ENCODE peak calls at places on chromosomes 2 and 18, in eight cellular contexts. O is PC-9, R is neural progenitor cell, Y is lower lobe of right lung, U is GM13977, Z is upper lobe of right lung, Q is GM20000, N is ascending aorta. M is an unnamed sample.

GRCh38 chr2:54613794-54614257 is 109.6 kb upstream of the EML6 start:
- DNase-seq in U (no peak), O (peak; percentile 72), Q (no peak), N (no peak), Y (no peak), Z (no peak), R (no peak), M (no peak)

GRCh38 chr2:149261672-149262071 is 68.7 kb upstream of the LYPD6 start:
- DNase-seq in O (no peak), U (no peak), Y (no peak), Z (no peak), R (no peak), Q (no peak), N (no peak), M (no peak)

GRCh38 chr2:230942920-230943896 is 18.2 kb upstream of the GPR55 start:
- DNase-seq in N (no peak), Y (no peak), R (no peak), O (no peak), Q (peak; percentile 83), U (peak; percentile 81), Z (no peak), M (peak; percentile 86)

GRCh38 chr18:11955299-11956029 is 25.8 kb upstream of the IMPA2 start:
- DNase-seq in Q (no peak), O (peak; percentile 54), R (no peak), Y (peak; percentile 73), N (no peak), U (no peak), Z (peak; percentile 80), M (no peak)

GRCh38 chr18:46155652-46156051 is 51.5 kb downstream of the HAUS1 start:
- DNase-seq in U (no peak), Y (no peak), Z (no peak), R (no peak), N (no peak), Q (no peak), O (peak; percentile 99), M (peak; percentile 84)

GRCh38 chr2:124112966-124113365 is 87.9 kb downstream of the CNTNAP5 start:
- DNase-seq in Y (no peak), R (no peak), O (no peak), N (no peak), Q (no peak), Z (no peak), U (no peak), M (no peak)

GRCh38 chr2:238560234-238560633 is 133.5 kb downstream of the ASB1 start:
- DNase-seq in O (no peak), R (peak; percentile 56), Q (no peak), Y (peak; percentile 43), U (peak; percentile 7), N (no peak), Z (no peak), M (no peak)

GRCh38 chr2:111626037-111626861 is 257.7 kb downstream of the ANAPC1 start:
- DNase-seq in Q (no peak), U (no peak), N (no peak), O (peak; percentile 59), R (no peak), Z (no peak), Y (no peak), M (peak; percentile 45)

GRCh38 chr18:22841840-22842239 is 91.3 kb upstream of the RBBP8 start:
- DNase-seq in Y (no peak), N (no peak), Q (no peak), Z (no peak), R (no peak), O (no peak), U (no peak), M (no peak)

DNA sequence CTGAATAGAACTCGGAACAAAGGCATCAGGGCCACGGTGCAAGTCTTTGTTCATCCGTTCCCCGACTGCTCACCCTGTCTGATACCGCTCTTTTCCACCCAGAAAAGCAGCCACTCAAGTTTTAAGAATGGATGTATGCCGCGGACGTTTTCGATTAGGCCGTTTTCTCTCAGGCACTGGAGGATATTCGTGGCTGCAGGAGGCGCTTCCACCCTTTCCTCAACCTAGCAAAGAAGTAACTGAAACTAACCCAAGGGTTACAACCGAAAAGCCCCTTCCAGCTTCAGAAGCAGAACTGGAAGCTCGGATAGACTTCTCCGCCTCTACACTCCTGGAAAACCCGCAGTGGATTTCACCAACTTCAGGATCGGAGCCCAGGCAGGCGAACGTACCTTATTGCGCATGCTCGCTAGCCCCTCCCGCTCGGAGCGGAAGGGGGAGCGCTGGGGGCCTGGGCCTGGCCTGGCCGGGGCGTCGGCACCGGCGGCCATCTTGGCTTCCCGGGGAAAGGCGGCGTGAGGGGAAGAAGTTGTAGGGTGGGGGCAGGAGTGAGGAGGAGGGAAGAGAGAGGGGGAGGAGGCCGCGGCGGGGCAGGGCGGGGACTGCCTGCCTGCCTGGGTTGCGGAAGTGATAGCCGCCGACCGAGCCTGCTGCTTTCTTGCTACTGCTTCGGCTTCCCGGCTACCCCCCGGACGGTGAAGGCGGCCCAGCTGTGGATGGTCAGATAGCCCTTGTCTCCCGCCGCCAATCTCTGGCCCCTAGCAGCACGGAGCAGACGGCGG is at the start of gene ACTR3:
- DNase-seq in Z (peak; percentile 99), N (peak; percentile 99), R (peak; percentile 99), Q (peak; percentile 93), O (peak; percentile 94), Y (peak; percentile 98), U (peak; percentile 91), M (peak; percentile 98)
- TF ChIP-seq CTCF in Z (no peak), N (peak; percentile 2), R (no peak), Q (no peak), O (no peak), Y (no peak), U (peak; percentile 11), M (no peak)

GRCh38 chr2:106667478-106668077 is 180.4 kb downstream of the CD8B2 start:
- DNase-seq in Z (no peak), N (no peak), R (no peak), Q (no peak), O (no peak), U (no peak), Y (no peak), M (no peak)
- TF ChIP-seq CTCF in Z (no peak), N (no peak), R (no peak), Q (no peak), O (no peak), U (no peak), Y (no peak), M (no peak)

GRCh38 chr2:109225170-109225775 is 96.3 kb downstream of the SH3RF3 start:
- DNase-seq in Y (no peak), R (no peak), Z (no peak), U (no peak), N (peak; percentile 45), O (no peak), Q (no peak), M (no peak)

GRCh38 chr2:109222422-109222821 is 93.4 kb downstream of the SH3RF3 start:
- DNase-seq in U (no peak), N (no peak), O (no peak), R (no peak), Q (no peak), Z (peak; percentile 43), Y (no peak), M (no peak)

GRCh38 chr2:109223490-109223889 is 94.5 kb downstream of the SH3RF3 start:
- DNase-seq in Y (no peak), N (no peak), O (no peak), Q (no peak), R (no peak), U (no peak), Z (peak; percentile 36), M (no peak)

GRCh38 chr2:109226128-109226527 is 97.1 kb downstream of the SH3RF3 start:
- DNase-seq in Y (no peak), R (no peak), O (no peak), Q (no peak), Z (peak; percentile 52), U (no peak), N (peak; percentile 62), M (no peak)

GRCh38 chr2:109222825-109223471 is 93.9 kb downstream of the SH3RF3 start:
- DNase-seq in Y (no peak), O (no peak), Z (peak; percentile 59), U (no peak), R (peak; percentile 37), N (peak; percentile 31), Q (no peak), M (no peak)
- TF ChIP-seq CTCF in Y (no peak), O (no peak), Z (no peak), U (no peak), R (peak; percentile 39), N (no peak), Q (no peak), M (no peak)

DNA sequence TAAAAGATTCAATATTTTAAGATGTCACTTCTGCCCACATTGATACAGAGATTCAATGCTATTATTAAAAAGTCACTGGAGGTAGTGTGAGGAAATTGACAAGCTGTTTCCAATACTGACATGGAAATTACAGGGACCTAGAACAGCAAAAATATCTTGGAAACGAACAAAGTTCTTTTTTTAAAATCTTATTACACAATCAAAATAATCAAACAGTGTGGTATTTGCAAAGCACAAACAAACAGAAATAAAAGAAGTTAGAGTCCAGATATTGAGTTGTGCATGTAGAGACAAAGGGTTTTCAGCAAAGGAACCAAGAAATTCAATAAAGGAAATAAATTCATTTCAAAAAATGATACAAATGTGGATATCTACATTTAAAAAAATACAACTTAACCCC is 369.6 kb downstream of the NCKAP5 start:
- DNase-seq in O (no peak), Y (no peak), R (no peak), Z (no peak), U (no peak), N (no peak), Q (no peak), M (no peak)
- TF ChIP-seq CTCF in O (no peak), Y (no peak), R (no peak), Z (no peak), U (no peak), N (no peak), Q (no peak), M (no peak)

GRCh38 chr2:190881480-190882326 is 1.1 kb downstream of the GLS start:
- DNase-seq in N (peak; percentile 80), Y (peak; percentile 83), R (peak; percentile 69), U (peak; percentile 63), Z (peak; percentile 84), Q (peak; percentile 62), O (peak; percentile 79), M (peak; percentile 90)
- TF ChIP-seq CTCF in N (no peak), Y (no peak), R (no peak), U (no peak), Z (no peak), Q (no peak), O (no peak), M (no peak)

DNA sequence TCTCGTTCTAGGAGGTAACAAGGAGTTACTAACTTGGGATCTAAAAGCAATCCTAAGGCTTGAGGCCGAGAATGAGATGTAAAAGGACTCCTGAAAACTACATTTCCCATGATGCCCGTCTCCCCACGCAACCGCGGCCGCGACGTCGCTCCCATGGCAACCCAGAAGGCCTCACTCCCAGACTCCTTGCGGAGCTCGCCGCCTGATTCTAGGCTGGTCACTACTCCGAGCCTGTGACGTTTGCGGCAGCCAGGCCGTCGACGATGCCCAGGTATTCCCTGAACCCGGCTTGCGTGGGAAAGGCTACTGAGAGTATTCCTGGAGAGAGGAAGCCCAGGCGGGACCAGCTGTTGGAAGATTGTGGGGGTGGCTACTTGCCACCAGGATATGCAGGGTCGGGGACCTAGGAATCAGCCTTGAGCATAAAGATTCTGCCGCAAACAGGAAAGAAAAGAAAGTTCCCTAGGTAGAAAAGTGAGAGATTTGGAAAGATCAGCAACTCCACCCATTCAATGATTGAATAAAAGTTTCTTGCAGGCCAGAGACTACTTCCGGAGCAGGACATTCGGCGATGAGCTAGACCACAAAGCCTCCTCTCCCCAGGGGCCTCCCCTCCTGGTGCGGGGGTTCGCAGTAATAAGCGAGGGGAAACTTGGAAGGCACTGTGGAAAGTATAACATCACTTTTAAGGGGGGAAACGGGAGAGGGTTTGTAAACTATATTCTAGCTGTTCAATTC is at the start of gene DYNC2LI1:
- DNase-seq in Z (peak; percentile 95), N (peak; percentile 96), Y (peak; percentile 95), R (peak; percentile 93), Q (peak; percentile 85), O (peak; percentile 93), U (peak; percentile 87), M (peak; percentile 90)
- TF ChIP-seq CTCF in Z (no peak), N (no peak), Y (no peak), R (no peak), Q (no peak), O (no peak), U (no peak), M (no peak)

M was measured in activated CD8-positive, alpha-beta T cell treated with anti-CD3 and anti-CD28 coated beads for 36 hours.